ENCODE peak calls at places on chromosomes 13 and 19, in seven cellular contexts. A is AG04450; J is left lung; O is CD4-positive, CD25-positive, alpha-beta regulatory T cell; D is upper lobe of right lung; P is Karpas-422; B is tibial nerve. W is an unnamed sample.

GRCh38 chr19:10338940-10339339 is 484 bp downstream of the ICAM3 start:
- DNase-seq in P (no peak), D (no peak), O (no peak), B (no peak), A (no peak), J (no peak), W (no peak)

GRCh38 chr13:39768962-39769361 is 113.5 kb downstream of the COG6 start:
- DNase-seq in D (no peak), P (no peak), J (no peak), A (no peak), O (no peak), B (no peak), W (no peak)

GRCh38 chr13:30906411-30906990 is 430 bp downstream of the MEDAG start:
- DNase-seq in O (no peak), J (no peak), A (no peak), P (no peak), B (no peak), D (no peak), W (peak)

GRCh38 chr13:102487330-102487729 is 85.5 kb upstream of the FGF14 start:
- DNase-seq in O (no peak), A (no peak), J (no peak), B (no peak), D (no peak), P (no peak), W (no peak)

GRCh38 chr13:51331354-51331861 is 8.1 kb upstream of the SERPINE3 start:
- DNase-seq in D (no peak), P (no peak), B (no peak), J (no peak), O (no peak), A (no peak), W (no peak)

GRCh38 chr13:51942189-51942588 is 69.1 kb downstream of the ATP7B start:
- DNase-seq in A (no peak), O (peak), B (no peak), P (no peak), D (no peak), J (no peak), W (no peak)

GRCh38 chr13:39133781-39134180 is 95.5 kb downstream of the NHLRC3 start:
- DNase-seq in J (no peak), P (no peak), A (no peak), O (no peak), D (no peak), B (no peak), W (no peak)

GRCh38 chr19:48752511-48753365 is at the start of gene FUT1:
- DNase-seq in D (peak), B (no peak), J (peak), A (no peak), O (peak), P (no peak), W (no peak)

GRCh38 chr19:2806736-2807378 is 12.8 kb upstream of the ZNF554 start:
- DNase-seq in D (no peak), J (no peak), B (no peak), O (no peak), A (no peak), P (no peak), W (no peak)

GRCh38 chr13:98511435-98511834 is 65.5 kb downstream of the STK24 start:
- DNase-seq in A (no peak), B (no peak), P (no peak), D (no peak), J (no peak), O (no peak), W (no peak)

GRCh38 chr19:33690461-33691427 is 69.0 kb downstream of the CHST8 start:
- DNase-seq in J (no peak), B (no peak), D (peak), P (no peak), O (no peak), A (no peak), W (no peak)

GRCh38 chr13:95023405-95023804 is 277.8 kb downstream of the ABCC4 start:
- DNase-seq in B (no peak), D (no peak), A (no peak), O (no peak), P (no peak), J (no peak), W (no peak)

GRCh38 chr13:114073881-114074551 is 58.4 kb downstream of the RASA3 start:
- DNase-seq in A (no peak), J (peak), D (peak), O (no peak), P (no peak), B (no peak), W (peak)

GRCh38 chr19:6238643-6239281 is 41.0 kb downstream of the MLLT1 start:
- DNase-seq in O (no peak), J (no peak), D (peak), A (no peak), P (no peak), B (peak), W (peak)

GRCh38 chr19:6241056-6241455 is 38.7 kb downstream of the MLLT1 start:
- DNase-seq in J (no peak), D (peak), P (no peak), O (no peak), A (no peak), B (no peak), W (no peak)

GRCh38 chr19:6239871-6240676 is 39.7 kb downstream of the MLLT1 start:
- DNase-seq in J (no peak), B (no peak), O (no peak), D (peak), P (no peak), A (no peak), W (no peak)

GRCh38 chr19:6238256-6238642 is 41.5 kb downstream of the MLLT1 start:
- DNase-seq in P (no peak), O (peak), J (no peak), B (no peak), D (no peak), A (no peak), W (no peak)

DNA sequence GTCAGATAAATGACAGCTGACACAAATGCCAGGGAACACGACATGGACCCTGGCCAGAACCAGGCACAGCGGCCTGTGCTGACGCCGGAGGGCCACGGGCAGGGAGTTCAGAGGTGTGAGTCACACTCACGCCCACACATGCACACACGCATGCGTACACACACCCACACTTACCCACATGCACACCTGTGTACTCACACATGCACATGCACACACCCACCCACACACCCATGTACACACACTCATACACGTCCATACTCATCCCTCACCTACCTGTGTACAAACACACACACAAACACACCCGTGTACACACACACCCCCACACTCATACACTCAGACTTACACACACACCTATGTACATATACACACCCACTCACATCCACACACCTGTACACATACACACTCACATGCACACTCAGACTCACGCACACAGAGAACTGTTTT is 40.4 kb downstream of the MLLT1 start:
- DNase-seq in D (peak), P (no peak), O (peak), J (no peak), B (no peak), A (no peak), W (no peak)
- H3K27ac ChIP-seq in D (peak), P (no peak), O (no peak), J (peak), B (peak), A (no peak), W (peak)

GRCh38 chr19:42274065-42274682 is 5.1 kb downstream of the CIC start:
- DNase-seq in J (peak), O (no peak), D (no peak), A (no peak), P (no peak), B (no peak), W (no peak)

GRCh38 chr19:42273407-42274064 is 4.5 kb downstream of the CIC start:
- DNase-seq in A (no peak), J (peak), O (no peak), P (no peak), B (no peak), D (peak), W (no peak)

GRCh38 chr19:42276284-42276683 is 7.2 kb downstream of the CIC start:
- DNase-seq in J (no peak), B (no peak), A (no peak), O (no peak), D (no peak), P (no peak), W (no peak)

GRCh38 chr19:42275517-42275916 is 6.5 kb downstream of the CIC start:
- DNase-seq in D (no peak), J (no peak), O (no peak), B (no peak), P (no peak), A (no peak), W (no peak)

DNA sequence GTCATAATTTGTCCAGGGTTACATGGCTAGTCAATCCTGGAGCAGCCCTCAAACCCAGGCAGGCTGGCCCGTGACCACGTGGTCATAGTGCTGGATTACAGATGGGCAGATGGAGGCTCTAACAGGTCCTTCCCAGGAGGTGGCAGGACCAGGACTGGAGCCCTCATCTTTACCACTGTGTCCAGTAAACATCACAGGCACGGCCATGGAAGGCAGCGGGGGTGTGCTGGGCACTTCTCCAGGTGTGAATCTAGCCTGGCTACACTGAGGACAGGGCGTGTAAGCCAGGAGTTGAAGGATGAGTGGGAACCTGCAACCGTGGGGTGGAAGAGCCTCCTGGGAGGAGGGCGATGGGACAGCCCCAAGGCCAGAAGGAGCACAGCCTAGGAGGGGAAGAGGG is 6.1 kb downstream of the CIC start:
- DNase-seq in B (no peak), J (no peak), P (no peak), D (no peak), O (no peak), A (no peak), W (no peak)
- H3K27ac ChIP-seq in B (no peak), J (no peak), P (no peak), D (no peak), O (no peak), A (no peak), W (no peak)

GRCh38 chr19:11921852-11922495 is 2.9 kb upstream of the ZNF700 start:
- DNase-seq in P (no peak), D (no peak), O (no peak), J (no peak), B (no peak), A (no peak), W (no peak)
- H3K27ac ChIP-seq in P (no peak), D (no peak), O (no peak), J (no peak), B (no peak), A (no peak), W (no peak)

GRCh38 chr19:15666883-15667282 is 6.0 kb upstream of the CYP4F12 start:
- DNase-seq in O (no peak), B (no peak), D (no peak), J (peak), A (no peak), P (no peak), W (no peak)
- H3K27ac ChIP-seq in O (no peak), B (no peak), D (no peak), J (no peak), A (no peak), P (no peak), W (no peak)

DNA sequence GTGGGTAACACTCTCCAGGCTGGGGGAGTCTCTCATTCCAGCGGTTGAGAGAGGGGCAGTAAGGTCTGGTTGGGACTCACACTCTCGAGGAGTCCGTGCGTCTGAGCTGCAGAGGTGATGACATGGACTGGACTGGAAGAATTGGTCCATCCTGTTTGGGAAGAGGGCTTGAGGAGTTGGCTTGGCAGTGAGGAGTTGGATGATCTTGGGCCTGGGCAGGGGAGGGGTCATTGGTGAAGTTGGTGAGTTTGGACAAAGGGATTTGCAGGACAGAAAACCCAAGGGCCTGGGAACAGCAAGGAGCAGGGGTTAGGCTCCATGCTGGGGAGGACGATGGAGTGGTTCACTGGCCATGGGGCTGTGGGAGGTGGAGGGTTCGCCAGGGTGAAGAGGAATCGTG is 3.7 kb downstream of the PPP1R37 start:
- DNase-seq in P (no peak), A (no peak), J (no peak), D (no peak), B (no peak), O (no peak), W (no peak)
- H3K27ac ChIP-seq in P (no peak), A (peak), J (no peak), D (no peak), B (no peak), O (no peak), W (no peak)

GRCh38 chr13:61286148-61286745 is 129.4 kb downstream of the PCDH20 start:
- DNase-seq in D (no peak), O (no peak), B (no peak), J (no peak), P (peak), A (no peak), W (no peak)
- H3K27ac ChIP-seq in D (no peak), O (no peak), B (no peak), J (no peak), P (no peak), A (no peak), W (no peak)

GRCh38 chr19:8368136-8368535 is 4.2 kb downstream of the ANGPTL4 start:
- DNase-seq in J (no peak), D (no peak), P (no peak), B (no peak), O (no peak), A (no peak), W (no peak)
- H3K27ac ChIP-seq in J (no peak), D (no peak), P (no peak), B (no peak), O (no peak), A (no peak), W (peak)

W was measured in uterus.